ENCODE peak calls at places on chromosomes 6 and 20, in seven cellular contexts. R is OCI-LY7, P is fibroblast of lung, D is prostate gland, X is coronary artery, I is glutamatergic neuron, U is neural crest cell. C is an unnamed sample.

GRCh38 chr6:164882236-164882635 is 427.2 kb downstream of the C6orf118 start:
- DNase-seq in R (no peak), P (no peak), D (no peak), X (no peak), I (no peak), U (no peak), C (no peak)

GRCh38 chr6:149453597-149454340 is 31.0 kb downstream of the ZC3H12D start:
- DNase-seq in R (no peak), P (no peak), D (no peak), X (no peak), I (no peak), U (no peak), C (no peak)

GRCh38 chr20:23669866-23670265 is 19.0 kb downstream of the CST4 start:
- DNase-seq in R (no peak), P (no peak), D (no peak), X (no peak), I (no peak), U (no peak), C (no peak)

GRCh38 chr6:106748547-106749207 is 119.3 kb downstream of the QRSL1 start:
- DNase-seq in R (no peak), P (no peak), D (no peak), X (no peak), I (no peak), U (no peak), C (no peak)

GRCh38 chr6:12001004-12001705 is 11.0 kb upstream of the HIVEP1 start:
- DNase-seq in R (no peak), P (no peak), D (no peak), X (no peak), I (no peak), U (no peak), C (no peak)

GRCh38 chr6:45590225-45590624 is 212.5 kb upstream of the SUPT3H start:
- DNase-seq in R (no peak), P (peak; percentile 93), D (no peak), X (no peak), I (no peak), U (no peak), C (no peak)

GRCh38 chr6:35931120-35931561 is 10.2 kb upstream of the SRPK1 start:
- DNase-seq in R (no peak), P (no peak), D (no peak), X (no peak), I (peak; percentile 33), U (no peak), C (no peak)

GRCh38 chr6:113442040-113442439 is 415.1 kb upstream of the MARCKS start:
- DNase-seq in R (no peak), P (no peak), D (no peak), X (no peak), I (no peak), U (no peak), C (no peak)

GRCh38 chr20:45834797-45835161 is 1.2 kb downstream of the SNX21 start:
- DNase-seq in R (no peak), P (no peak), D (no peak), X (no peak), I (no peak), U (no peak), C (no peak)

GRCh38 chr6:20092071-20092566 is 120.2 kb downstream of the MBOAT1 start:
- DNase-seq in R (peak; percentile 27), P (peak; percentile 42), D (no peak), X (no peak), I (no peak), U (no peak), C (peak; percentile 41)

GRCh38 chr6:31948753-31949413 is 3.0 kb downstream of the CFB start:
- DNase-seq in R (no peak), P (peak; percentile 21), D (no peak), X (peak; percentile 71), I (no peak), U (no peak), C (no peak)

GRCh38 chr20:37340998-37341397 is 4.9 kb upstream of the SRC start:
- DNase-seq in R (no peak), P (no peak), D (no peak), X (no peak), I (no peak), U (no peak), C (no peak)

GRCh38 chr6:4957521-4958231 is 46.2 kb downstream of the RPP40 start:
- DNase-seq in R (no peak), P (no peak), D (no peak), X (peak; percentile 62), I (no peak), U (no peak), C (no peak)

GRCh38 chr6:129889580-129889979 is 28.5 kb upstream of the TMEM244 start:
- DNase-seq in R (no peak), P (peak; percentile 89), D (no peak), X (no peak), I (no peak), U (no peak), C (no peak)

GRCh38 chr6:89348372-89348771 is 4.2 kb downstream of the UBE2J1 start:
- DNase-seq in R (no peak), P (peak; percentile 79), D (no peak), X (no peak), I (no peak), U (no peak), C (no peak)

GRCh38 chr20:45962031-45962755 is 9.8 kb downstream of the ZNF335 start:
- DNase-seq in R (no peak), P (no peak), D (no peak), X (no peak), I (no peak), U (no peak), C (no peak)

GRCh38 chr6:162817196-162817595 is 89.4 kb downstream of the PACRG start:
- DNase-seq in R (no peak), P (no peak), D (no peak), X (no peak), I (no peak), U (no peak), C (no peak)

GRCh38 chr6:138654715-138655634 is 118.6 kb upstream of the CCDC28A start:
- DNase-seq in R (no peak), P (peak; percentile 70), D (no peak), X (no peak), I (no peak), U (no peak), C (peak; percentile 57)

GRCh38 chr6:40082278-40083043 is 148.2 kb upstream of the MOCS1 start:
- DNase-seq in R (no peak), P (no peak), D (no peak), X (no peak), I (no peak), U (no peak), C (no peak)

GRCh38 chr20:22289442-22289841 is 294.9 kb downstream of the FOXA2 start:
- DNase-seq in R (no peak), P (no peak), D (no peak), X (no peak), I (no peak), U (no peak), C (no peak)

GRCh38 chr20:22288957-22289356 is 295.4 kb downstream of the FOXA2 start:
- DNase-seq in R (no peak), P (no peak), D (no peak), X (no peak), I (no peak), U (no peak), C (no peak)

GRCh38 chr20:22288156-22288555 is 296.2 kb downstream of the FOXA2 start:
- DNase-seq in R (no peak), P (no peak), D (no peak), X (no peak), I (no peak), U (no peak), C (no peak)

GRCh38 chr20:22293886-22294285 is 290.5 kb downstream of the FOXA2 start:
- DNase-seq in R (no peak), P (no peak), D (no peak), X (no peak), I (no peak), U (no peak), C (no peak)
- TF ChIP-seq CTCF in R (no peak), P (no peak), D (no peak), X (no peak), I (no peak), U (no peak), C (no peak)

DNA sequence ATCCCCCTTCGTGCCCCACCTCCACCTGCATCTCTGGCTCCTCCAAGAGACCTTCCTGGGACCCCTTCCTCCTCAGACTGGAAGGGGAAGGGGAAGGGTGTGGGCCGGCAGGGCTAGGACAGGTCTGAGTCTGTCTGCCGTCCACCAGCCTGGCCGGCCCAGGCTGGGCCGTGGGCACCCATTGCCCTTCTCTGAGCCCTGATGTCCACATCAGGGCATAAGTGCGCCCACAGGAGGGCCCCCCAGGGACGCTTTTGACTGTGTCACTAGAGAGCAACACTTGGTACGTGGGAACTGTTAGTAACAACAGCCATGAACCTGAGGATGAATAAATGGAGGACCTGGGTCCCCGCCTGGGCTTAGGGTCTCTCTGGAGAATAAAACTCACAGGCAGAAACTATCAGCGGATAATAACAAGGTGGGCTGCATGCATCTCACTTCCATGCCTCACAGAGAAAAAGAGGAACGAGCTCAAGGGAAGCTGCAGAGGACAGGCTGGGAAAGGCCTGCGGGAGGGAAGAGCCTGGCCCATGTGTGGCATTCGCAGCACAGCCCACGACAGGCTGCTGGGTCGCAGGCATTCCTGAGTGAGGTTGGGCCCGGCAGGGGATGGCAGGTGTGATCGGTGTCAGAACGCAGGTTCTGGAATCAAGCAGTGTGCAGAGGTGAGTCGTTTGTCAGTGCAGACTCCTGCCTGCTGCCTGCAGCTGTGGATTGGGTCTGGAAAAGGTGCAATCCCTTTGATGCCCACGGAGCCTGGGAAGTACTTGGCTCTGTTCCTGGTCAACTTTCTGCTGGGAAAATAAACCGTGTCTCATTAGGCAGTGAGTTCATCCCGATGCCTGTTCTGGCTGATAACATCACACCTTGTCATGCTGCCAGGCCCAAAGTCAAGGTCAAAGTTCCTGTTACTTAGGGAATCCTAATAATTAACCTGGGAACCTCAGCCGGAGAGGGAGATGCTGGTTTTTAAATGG is 60.9 kb downstream of the BCAS4 start:
- DNase-seq in R (no peak), P (peak; percentile 29), D (no peak), X (no peak), I (no peak), U (no peak), C (no peak)
- TF ChIP-seq CTCF in R (no peak), P (no peak), D (no peak), X (no peak), I (no peak), U (no peak), C (no peak)

DNA sequence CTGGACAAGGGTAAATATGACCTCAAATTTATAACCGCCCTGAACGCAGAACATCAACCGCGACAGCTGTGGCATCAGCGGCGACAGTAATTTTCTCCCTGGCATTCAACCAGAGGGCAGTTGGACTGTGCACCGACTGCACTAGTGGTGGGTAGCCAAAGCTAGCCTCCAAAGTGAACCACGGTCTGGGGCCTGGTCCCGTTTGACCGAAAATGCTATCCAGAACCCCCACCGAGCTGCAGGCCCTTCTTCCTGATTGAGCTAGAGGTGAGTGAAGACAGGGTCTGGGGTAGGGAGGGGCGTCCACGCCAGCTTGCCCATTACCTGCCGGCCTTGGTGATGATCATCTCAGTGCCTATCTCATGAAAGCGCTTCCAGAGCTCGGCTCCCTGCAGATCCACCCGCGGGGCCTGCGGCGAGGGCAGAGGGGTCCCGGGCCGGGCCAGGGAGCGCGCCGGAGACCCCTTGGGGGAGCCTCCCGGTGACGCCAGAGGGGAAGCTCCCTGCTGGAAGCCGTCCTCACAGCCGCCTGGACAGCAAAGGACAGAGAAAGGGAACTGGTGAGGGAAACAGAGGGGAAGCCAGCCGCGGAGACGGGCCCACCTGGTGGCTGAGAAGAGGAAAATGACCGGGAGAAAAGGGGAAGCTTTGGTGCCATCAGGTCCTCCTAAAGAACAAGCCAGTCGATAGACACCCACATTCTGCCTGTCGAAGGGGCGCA is 2.0 kb downstream of the TBX18 start:
- DNase-seq in R (no peak), P (peak; percentile 27), D (no peak), X (no peak), I (peak; percentile 50), U (no peak), C (peak; percentile 34)
- TF ChIP-seq CTCF in R (no peak), P (no peak), D (no peak), X (no peak), I (no peak), U (peak; percentile 34), C (no peak)

GRCh38 chr6:87654117-87654516 is 47.9 kb downstream of the AKIRIN2 start:
- DNase-seq in R (no peak), P (no peak), D (no peak), X (no peak), I (no peak), U (no peak), C (no peak)
- TF ChIP-seq CTCF in R (no peak), P (no peak), D (no peak), X (no peak), I (no peak), U (no peak), C (no peak)